ENCODE peak calls at places on chromosomes 4 and X, in eight cellular contexts. H, V, M, O, Z, I, G and W are unnamed samples.
A peak's percentile ranks its signal among the peaks of the same experiment; 100 is the strongest.

GRCh38 chrX:19893722-19894121 is 6.3 kb upstream of the SH3KBP1 start:
- DNase-seq in H (no peak), V (no peak), M (no peak), O (no peak), Z (no peak), I (peak; percentile 73), G (no peak), W (no peak)

GRCh38 chrX:133413218-133413925 is 1.9 kb downstream of the GPC4 start:
- DNase-seq in H (no peak), V (peak; percentile 45), M (no peak), O (no peak), Z (no peak), I (no peak), G (no peak), W (peak; percentile 6)

GRCh38 chrX:136034622-136035021 is 49.4 kb downstream of the SLC9A6 start:
- DNase-seq in H (no peak), V (no peak), M (no peak), O (no peak), Z (no peak), I (peak; percentile 22), G (no peak), W (no peak)

GRCh38 chr4:176635372-176636261 is 157.1 kb downstream of the VEGFC start:
- DNase-seq in H (no peak), V (no peak), M (no peak), O (peak; percentile 72), Z (no peak), I (peak; percentile 83), G (no peak), W (no peak)

GRCh38 chr4:110088670-110089069 is 109.7 kb downstream of the ELOVL6 start:
- DNase-seq in H (no peak), V (no peak), M (no peak), O (peak; percentile 31), Z (no peak), I (peak; percentile 78), G (no peak), W (no peak)

GRCh38 chr4:114225462-114225861 is 246.0 kb upstream of the ARSJ start:
- DNase-seq in H (no peak), V (no peak), M (no peak), O (no peak), Z (no peak), I (no peak), G (no peak), W (no peak)

GRCh38 chr4:168519576-168519975 is 22.7 kb downstream of the PALLD start:
- DNase-seq in H (no peak), V (no peak), M (no peak), O (no peak), Z (no peak), I (no peak), G (no peak), W (no peak)

GRCh38 chr4:88728146-88728545 is 30.5 kb upstream of the NAP1L5 start:
- DNase-seq in H (no peak), V (no peak), M (no peak), O (no peak), Z (no peak), I (no peak), G (no peak), W (no peak)

GRCh38 chr4:161991811-161992210 is 172.0 kb downstream of the FSTL5 start:
- DNase-seq in H (no peak), V (peak; percentile 9), M (no peak), O (no peak), Z (no peak), I (no peak), G (no peak), W (no peak)

GRCh38 chr4:142977182-142977581 is 131.1 kb upstream of the INPP4B start:
- DNase-seq in H (no peak), V (no peak), M (no peak), O (no peak), Z (no peak), I (no peak), G (no peak), W (no peak)

GRCh38 chr4:161320377-161320776 is 843.4 kb downstream of the FSTL5 start:
- DNase-seq in H (no peak), V (peak; percentile 54), M (no peak), O (no peak), Z (no peak), I (peak; percentile 20), G (no peak), W (peak; percentile 19)

GRCh38 chrX:107731831-107732502 is 43.6 kb downstream of the TSC22D3 start:
- DNase-seq in H (peak; percentile 70), V (peak; percentile 36), M (peak; percentile 72), O (no peak), Z (peak; percentile 94), I (peak; percentile 79), G (no peak), W (peak; percentile 87)

GRCh38 chr4:118280501-118281218 is 72.1 kb downstream of the PRSS12 start:
- DNase-seq in H (no peak), V (peak; percentile 70), M (no peak), O (peak; percentile 52), Z (no peak), I (peak; percentile 78), G (no peak), W (peak; percentile 58)

GRCh38 chrX:2608638-2609430 is 82.3 kb upstream of the CD99 start:
- DNase-seq in H (peak; percentile 15), V (peak; percentile 88), M (peak; percentile 63), O (peak; percentile 29), Z (peak; percentile 91), I (peak; percentile 80), G (peak; percentile 73), W (peak; percentile 81)

DNA sequence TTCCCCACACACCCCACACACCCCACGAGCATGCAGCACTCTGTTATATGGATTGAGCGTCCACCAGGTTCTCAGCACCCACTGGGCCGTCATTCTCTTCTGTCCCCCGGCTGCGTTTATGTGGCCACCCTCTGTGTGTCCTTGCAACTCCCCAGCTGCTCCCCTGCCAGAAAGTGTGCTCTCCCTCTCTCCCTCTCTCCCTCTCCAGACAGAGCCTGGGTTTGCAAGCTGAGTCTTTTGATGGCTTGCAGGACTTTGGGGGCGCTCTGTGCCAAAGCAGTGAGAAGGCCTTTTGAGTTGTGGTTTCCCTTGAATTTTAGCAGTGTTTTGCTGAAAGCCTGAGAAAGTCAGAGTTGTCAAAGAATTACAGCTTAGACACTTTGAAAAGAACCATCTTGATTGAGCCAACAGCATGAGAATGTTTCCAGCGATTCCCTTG is 173.5 kb downstream of the DCLK2 start:
- DNase-seq in H (no peak), V (peak; percentile 45), M (no peak), O (no peak), Z (no peak), I (no peak), G (no peak), W (no peak)
- TF ChIP-seq CTCF in H (no peak), V (no peak), M (no peak), O (no peak), Z (no peak), I (no peak), G (no peak), W (no peak)

GRCh38 chr4:141220655-141221605 is at the start of gene ZNF330:
- DNase-seq in H (peak; percentile 52), V (peak; percentile 89), M (peak; percentile 82), O (peak; percentile 69), Z (peak; percentile 94), I (peak; percentile 89), G (peak; percentile 83), W (peak; percentile 91)
- TF ChIP-seq CTCF in H (no peak), V (peak; percentile 34), M (no peak), O (peak; percentile 18), Z (no peak), I (peak; percentile 2), G (no peak), W (no peak)

GRCh38 chr4:150782921-150783320 is 201.0 kb downstream of the MAB21L2 start:
- DNase-seq in H (no peak), V (no peak), M (no peak), O (no peak), Z (no peak), I (peak; percentile 38), G (no peak), W (no peak)

GRCh38 chr4:150781108-150781663 is 199.2 kb downstream of the MAB21L2 start:
- DNase-seq in H (no peak), V (no peak), M (no peak), O (no peak), Z (no peak), I (no peak), G (no peak), W (no peak)

GRCh38 chr4:150784305-150784704 is 202.4 kb downstream of the MAB21L2 start:
- DNase-seq in H (no peak), V (no peak), M (no peak), O (no peak), Z (no peak), I (no peak), G (no peak), W (no peak)

GRCh38 chr4:150779707-150780106 is 197.8 kb downstream of the MAB21L2 start:
- DNase-seq in H (no peak), V (no peak), M (no peak), O (no peak), Z (no peak), I (no peak), G (no peak), W (no peak)

DNA sequence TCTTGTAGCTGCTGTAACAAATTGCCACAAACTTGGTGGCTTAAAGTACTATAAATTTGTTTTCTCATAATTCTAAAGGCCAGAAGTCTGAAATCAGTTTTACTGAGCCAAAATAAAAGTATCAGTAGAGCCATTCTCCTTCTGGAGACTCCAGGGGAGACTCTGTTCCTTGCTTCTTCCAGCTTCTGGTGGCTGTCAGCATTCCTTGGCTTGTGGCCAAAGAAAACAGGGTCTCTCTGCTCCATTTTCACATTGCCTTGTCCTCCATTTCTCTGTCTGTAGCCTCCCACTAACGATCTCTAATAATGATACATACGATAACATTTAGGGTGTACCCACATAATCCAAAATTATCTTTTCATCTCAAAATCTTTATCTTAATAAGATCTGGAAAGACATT is 200.4 kb downstream of the MAB21L2 start:
- DNase-seq in H (no peak), V (no peak), M (no peak), O (no peak), Z (no peak), I (peak; percentile 53), G (no peak), W (peak; percentile 22)
- TF ChIP-seq CTCF in H (no peak), V (no peak), M (no peak), O (no peak), Z (no peak), I (no peak), G (no peak), W (no peak)

DNA sequence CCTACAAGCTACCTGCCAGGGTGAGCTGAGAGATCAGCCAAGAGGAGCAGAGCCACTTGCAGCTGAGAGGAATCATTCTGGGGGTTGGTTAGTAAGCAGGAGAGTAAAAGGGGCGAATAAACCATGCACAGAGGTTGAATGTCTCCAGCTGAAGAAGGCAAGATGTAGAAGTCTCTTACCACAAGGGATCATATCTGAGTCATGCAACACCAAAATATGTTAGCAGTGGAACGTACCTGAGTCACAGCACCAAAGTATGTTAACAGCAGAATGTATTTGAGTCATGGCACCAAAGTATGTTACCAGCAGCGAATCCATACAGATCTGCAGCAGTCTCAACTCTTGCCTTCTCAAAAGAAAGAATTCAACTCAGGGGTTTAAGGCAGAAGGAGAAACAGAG is 29.9 kb downstream of the C4orf51 start:
- DNase-seq in H (no peak), V (no peak), M (no peak), O (peak; percentile 84), Z (no peak), I (peak; percentile 97), G (no peak), W (no peak)
- TF ChIP-seq CTCF in H (no peak), V (no peak), M (no peak), O (no peak), Z (no peak), I (no peak), G (no peak), W (no peak)

DNA sequence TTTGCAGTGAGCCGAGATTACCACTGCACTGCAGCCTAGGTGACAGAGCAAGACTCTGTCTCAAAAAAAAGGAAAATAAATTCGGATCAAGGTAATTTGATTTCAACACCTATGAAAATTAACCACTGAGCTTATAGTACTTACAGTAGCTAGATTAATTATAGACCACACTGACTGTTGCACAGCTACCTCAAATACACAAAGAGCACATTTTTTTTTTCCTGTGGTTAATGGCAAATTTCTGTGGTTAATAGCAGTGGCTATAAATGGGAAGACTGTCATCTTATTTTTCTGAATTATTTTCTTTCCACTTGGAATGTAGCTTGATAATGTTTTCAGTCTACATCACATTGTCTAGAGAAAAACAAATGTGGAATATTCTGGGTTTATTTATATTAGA is 1661.7 kb upstream of the PCDH7 start:
- DNase-seq in H (no peak), V (no peak), M (no peak), O (no peak), Z (no peak), I (peak; percentile 32), G (no peak), W (no peak)
- TF ChIP-seq CTCF in H (no peak), V (no peak), M (no peak), O (no peak), Z (no peak), I (no peak), G (no peak), W (no peak)